ENCODE peak calls at places on chromosomes 1 and 21, in eight cellular contexts. L is ovary, P is astrocyte of the spinal cord, M is pancreas, H is GM23338, B is right lobe of liver, A is DND-41, X is mesendoderm. Y is an unnamed sample.

GRCh38 chr21:15557925-15558324 is 171.9 kb upstream of the USP25 start:
- DNase-seq in L (no peak), P (no peak), M (no peak), H (no peak), B (no peak), A (peak), X (peak), Y (peak)

GRCh38 chr1:222814536-222815366 is at the start of gene DISP1:
- DNase-seq in L (peak), P (peak), M (peak), H (peak), B (peak), A (peak), X (peak), Y (peak)

GRCh38 chr1:7902478-7903084 is 38.1 kb downstream of the TNFRSF9 start:
- DNase-seq in L (peak), P (peak), M (peak), H (peak), B (peak), A (peak), X (peak), Y (peak)

GRCh38 chr1:59071289-59071688 is 225.6 kb upstream of the FGGY start:
- DNase-seq in L (no peak), P (peak), M (no peak), H (no peak), B (no peak), A (peak), X (no peak), Y (no peak)

GRCh38 chr21:32334980-32335471 is 36.4 kb downstream of the MRAP start:
- DNase-seq in L (no peak), P (peak), M (no peak), H (no peak), B (peak), A (no peak), X (peak), Y (no peak)

GRCh38 chr1:184056921-184057496 is 5.5 kb downstream of the TSEN15 start:
- DNase-seq in L (no peak), P (peak), M (no peak), H (peak), B (no peak), A (no peak), X (peak), Y (peak)

GRCh38 chr1:216464489-216464888 is 41.2 kb upstream of the USH2A start:
- DNase-seq in L (no peak), P (peak), M (no peak), H (no peak), B (no peak), A (no peak), X (no peak), Y (no peak)

GRCh38 chr1:107198581-107198980 is 57.7 kb downstream of the NTNG1 start:
- DNase-seq in L (no peak), P (peak), M (no peak), H (no peak), B (peak), A (no peak), X (no peak), Y (no peak)

GRCh38 chr1:212606734-212607205 is 1.8 kb upstream of the ATF3 start:
- DNase-seq in L (peak), P (no peak), M (peak), H (peak), B (peak), A (no peak), X (no peak), Y (peak)

GRCh38 chr1:109624215-109625010 is 4.8 kb downstream of the AMPD2 start:
- DNase-seq in L (peak), P (no peak), M (no peak), H (no peak), B (no peak), A (peak), X (no peak), Y (no peak)

GRCh38 chr1:59569198-59569597 is 245.6 kb upstream of the HOOK1 start:
- DNase-seq in L (no peak), P (no peak), M (no peak), H (no peak), B (no peak), A (no peak), X (no peak), Y (no peak)

GRCh38 chr1:26597629-26598039 is 68.1 kb downstream of the RPS6KA1 start:
- DNase-seq in L (no peak), P (peak), M (no peak), H (peak), B (no peak), A (no peak), X (peak), Y (no peak)

GRCh38 chr1:109181085-109181806 is 32.5 kb upstream of the SARS1 start:
- DNase-seq in L (no peak), P (peak), M (no peak), H (no peak), B (peak), A (no peak), X (no peak), Y (peak)

GRCh38 chr1:8441466-8441865 is 123.6 kb downstream of the SLC45A1 start:
- DNase-seq in L (no peak), P (no peak), M (no peak), H (no peak), B (no peak), A (no peak), X (no peak), Y (no peak)

GRCh38 chr1:109776911-109777310 is 13.2 kb upstream of the EPS8L3 start:
- DNase-seq in L (peak), P (peak), M (peak), H (peak), B (peak), A (peak), X (peak), Y (peak)

GRCh38 chr1:231106347-231106746 is 55.5 kb upstream of the TRIM67 start:
- DNase-seq in L (no peak), P (peak), M (no peak), H (no peak), B (no peak), A (no peak), X (no peak), Y (no peak)

GRCh38 chr1:159790237-159790917 is 9.6 kb downstream of the DUSP23 start:
- DNase-seq in L (no peak), P (peak), M (no peak), H (peak), B (no peak), A (no peak), X (peak), Y (peak)

GRCh38 chr1:214603819-214604252 is 841 bp downstream of the CENPF start:
- DNase-seq in L (no peak), P (no peak), M (no peak), H (peak), B (no peak), A (no peak), X (peak), Y (no peak)

GRCh38 chr1:116333171-116334014 is 39.7 kb upstream of the ATP1A1 start:
- DNase-seq in L (no peak), P (no peak), M (no peak), H (no peak), B (no peak), A (no peak), X (no peak), Y (no peak)

GRCh38 chr1:234611153-234611798 is 1.3 kb upstream of the IRF2BP2 start:
- DNase-seq in L (no peak), P (peak), M (no peak), H (peak), B (no peak), A (peak), X (peak), Y (peak)

GRCh38 chr1:109371271-109371739 is 26.4 kb downstream of the SORT1 start:
- DNase-seq in L (no peak), P (peak), M (no peak), H (no peak), B (no peak), A (no peak), X (no peak), Y (no peak)

GRCh38 chr1:223842784-223843183 is 3.0 kb downstream of the TP53BP2 start:
- DNase-seq in L (no peak), P (no peak), M (no peak), H (no peak), B (no peak), A (no peak), X (no peak), Y (no peak)

GRCh38 chr1:167076136-167076710 is 14.0 kb downstream of the GPA33 start:
- DNase-seq in L (no peak), P (no peak), M (no peak), H (no peak), B (no peak), A (peak), X (no peak), Y (no peak)

GRCh38 chr1:190067592-190067991 is 410.1 kb downstream of the BRINP3 start:
- DNase-seq in L (no peak), P (peak), M (no peak), H (no peak), B (no peak), A (no peak), X (no peak), Y (no peak)

GRCh38 chr1:45622267-45622890 is 1.5 kb downstream of the CCDC17 start:
- DNase-seq in L (peak), P (no peak), M (peak), H (no peak), B (peak), A (no peak), X (no peak), Y (no peak)

GRCh38 chr1:45622891-45623394 is 911 bp downstream of the CCDC17 start:
- DNase-seq in L (peak), P (no peak), M (no peak), H (peak), B (no peak), A (no peak), X (no peak), Y (no peak)

GRCh38 chr1:45621501-45621836 is 2.4 kb downstream of the CCDC17 start:
- DNase-seq in L (no peak), P (no peak), M (no peak), H (peak), B (no peak), A (no peak), X (no peak), Y (no peak)

GRCh38 chr1:45621895-45622266 is 2.0 kb downstream of the CCDC17 start:
- DNase-seq in L (no peak), P (no peak), M (no peak), H (no peak), B (no peak), A (no peak), X (no peak), Y (no peak)

DNA sequence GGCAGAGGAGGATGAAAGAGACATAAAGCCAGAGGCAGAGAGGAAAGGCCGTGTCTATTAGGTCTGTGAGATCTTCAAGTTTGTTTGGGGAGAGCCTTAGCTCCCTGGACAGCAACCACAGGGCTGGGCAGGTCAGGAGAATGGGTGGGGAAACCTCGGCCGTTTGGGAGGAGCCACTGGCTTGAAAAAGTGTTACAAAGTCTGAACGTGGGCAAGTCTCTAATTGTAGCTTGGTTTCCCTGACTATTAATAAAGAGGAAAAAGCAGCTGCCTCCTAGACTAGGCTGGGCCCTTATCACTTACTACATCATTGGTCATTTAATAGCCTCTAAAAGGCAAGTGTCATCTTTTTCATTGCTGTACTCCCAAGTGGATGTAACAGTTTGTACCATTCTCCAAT is at the start of gene CCDC17:
- DNase-seq in L (no peak), P (peak), M (no peak), H (no peak), B (no peak), A (no peak), X (no peak), Y (no peak)
- H3K4me3 ChIP-seq in L (no peak), P (no peak), M (no peak), H (peak), B (no peak), A (no peak), X (no peak), Y (no peak)

DNA sequence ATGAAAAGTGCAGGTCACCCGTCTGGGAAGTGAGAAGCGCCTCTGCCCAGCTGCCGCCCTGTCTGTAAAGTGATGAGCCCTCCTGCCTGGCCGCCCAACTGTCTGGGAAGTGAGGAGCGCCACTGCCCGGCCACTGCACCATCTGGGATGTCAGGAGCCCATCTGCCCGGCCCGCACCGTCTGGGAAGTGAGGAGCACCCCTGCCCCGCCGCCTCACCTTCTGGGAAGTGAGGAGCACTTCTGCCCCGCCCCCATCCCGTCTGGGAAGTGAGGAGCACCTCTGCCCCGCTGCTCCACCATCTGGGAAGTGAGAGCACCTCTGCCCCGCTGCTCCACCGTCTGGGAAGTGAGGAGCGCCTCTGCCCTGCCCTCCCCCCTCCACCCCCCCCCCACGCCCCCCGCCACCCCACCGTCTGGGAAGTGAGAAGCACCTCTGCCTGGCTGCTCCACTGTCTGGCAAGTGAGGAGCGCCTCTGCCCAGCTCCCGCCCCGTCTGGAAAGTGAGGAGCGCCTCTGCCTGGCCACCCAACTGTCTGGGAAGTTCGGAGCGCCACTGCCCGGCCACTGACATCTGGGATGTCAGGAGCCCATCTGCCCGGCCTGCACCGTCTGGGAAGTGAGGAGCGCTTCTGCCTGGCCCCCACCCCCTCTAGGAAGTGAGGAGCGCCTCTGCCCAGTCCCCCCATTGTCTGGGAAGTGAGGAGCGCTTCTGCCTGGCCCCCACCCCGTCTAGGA is 4.5 kb upstream of the ZZZ3 start:
- DNase-seq in L (peak), P (no peak), M (no peak), H (peak), B (peak), A (no peak), X (peak), Y (no peak)
- H3K4me3 ChIP-seq in L (no peak), P (no peak), M (no peak), H (peak), B (no peak), A (no peak), X (no peak), Y (no peak)

DNA sequence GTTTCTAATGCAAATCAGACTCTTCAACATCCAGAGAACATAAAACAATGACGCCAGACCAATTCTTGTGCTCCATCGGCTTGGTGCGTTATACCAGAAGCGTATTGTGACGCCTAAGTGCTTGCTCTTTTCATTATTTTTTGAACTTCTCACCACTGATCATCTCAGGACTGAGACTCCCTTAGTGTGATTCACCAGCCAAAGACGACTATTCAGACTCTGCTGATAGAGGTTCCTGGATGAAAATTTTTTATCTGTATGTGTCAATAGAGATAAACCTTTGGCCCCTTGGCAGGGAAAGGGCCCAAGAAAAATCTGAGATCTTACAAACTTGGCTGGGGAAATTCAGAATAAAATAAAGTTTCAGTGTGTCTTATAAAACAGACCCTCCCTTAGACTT is 856 bp upstream of the GREM2 start:
- DNase-seq in L (no peak), P (no peak), M (no peak), H (peak), B (peak), A (no peak), X (no peak), Y (no peak)
- H3K4me3 ChIP-seq in L (no peak), P (no peak), M (no peak), H (peak), B (no peak), A (no peak), X (no peak), Y (no peak)

DNA sequence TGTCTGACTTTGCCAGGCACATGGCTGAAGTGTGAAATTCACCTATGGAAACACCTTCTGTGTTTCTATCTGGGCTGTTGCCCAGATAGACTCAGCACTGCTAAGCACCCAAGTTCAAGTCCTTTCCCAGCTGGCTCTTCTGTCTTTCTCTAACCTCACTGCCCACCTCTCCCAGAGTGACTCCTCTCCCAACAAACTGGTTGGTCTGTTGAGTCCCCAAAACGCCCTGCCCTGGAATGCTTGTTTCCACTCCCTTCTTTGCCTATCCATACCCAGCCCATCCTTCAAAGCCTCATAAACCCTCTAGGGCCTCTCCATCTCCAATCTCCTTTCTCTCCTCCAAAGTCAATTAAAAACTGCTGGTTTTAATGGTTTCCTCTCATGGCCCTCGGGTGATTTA is 15.6 kb downstream of the PLXNA2 start:
- DNase-seq in L (no peak), P (no peak), M (no peak), H (no peak), B (no peak), A (no peak), X (no peak), Y (no peak)
- H3K4me3 ChIP-seq in L (no peak), P (no peak), M (no peak), H (no peak), B (no peak), A (no peak), X (no peak), Y (no peak)

GRCh38 chr1:35279555-35279904 is 11.0 kb downstream of the ZMYM4 start:
- DNase-seq in L (no peak), P (no peak), M (no peak), H (no peak), B (no peak), A (no peak), X (no peak), Y (no peak)
- H3K4me3 ChIP-seq in L (no peak), P (no peak), M (no peak), H (no peak), B (no peak), A (no peak), X (no peak), Y (no peak)

GRCh38 chr1:2249559-2249906 is 21.4 kb downstream of the SKI start:
- DNase-seq in L (no peak), P (no peak), M (no peak), H (no peak), B (no peak), A (no peak), X (no peak), Y (no peak)
- H3K4me3 ChIP-seq in L (no peak), P (no peak), M (no peak), H (no peak), B (no peak), A (no peak), X (no peak), Y (no peak)

GRCh38 chr1:178371236-178371635 is 125.5 kb downstream of the CLEC20A start:
- DNase-seq in L (no peak), P (peak), M (no peak), H (peak), B (no peak), A (no peak), X (peak), Y (no peak)
- H3K4me3 ChIP-seq in L (no peak), P (peak), M (no peak), H (peak), B (no peak), A (no peak), X (no peak), Y (no peak)